ENCODE peak calls at places on chromosomes 2 and 18, in eight cellular contexts. O is GM23338, W is HCT116, P is endothelial cell of umbilical vein, G is transverse colon, R is stomach, B is Panc1, T is upper lobe of left lung. Y is an unnamed sample.

GRCh38 chr2:72378737-72379346 is 231.2 kb upstream of the CYP26B1 start:
- DNase-seq in T (no peak), P (no peak), W (no peak), G (no peak), O (peak), R (no peak), B (no peak), Y (no peak)

GRCh38 chr2:235639387-235639786 is 145.5 kb downstream of the AGAP1 start:
- DNase-seq in G (peak), B (no peak), P (no peak), O (no peak), T (peak), R (no peak), W (no peak), Y (no peak)

GRCh38 chr18:60070631-60071030 is 170.8 kb downstream of the PMAIP1 start:
- DNase-seq in R (no peak), G (no peak), T (no peak), W (no peak), P (no peak), O (no peak), B (no peak), Y (no peak)

GRCh38 chr2:8616084-8616419 is 65.8 kb upstream of the ID2 start:
- DNase-seq in R (no peak), T (no peak), W (no peak), G (no peak), P (no peak), B (no peak), O (no peak), Y (no peak)

GRCh38 chr2:208300847-208301618 is 35.0 kb downstream of the PIKFYVE start:
- DNase-seq in T (no peak), G (no peak), R (no peak), P (no peak), O (no peak), B (no peak), W (no peak), Y (no peak)

GRCh38 chr2:85822766-85823165 is 66.0 kb downstream of the ST3GAL5 start:
- DNase-seq in B (no peak), T (no peak), G (no peak), P (no peak), O (no peak), W (no peak), R (no peak), Y (no peak)

GRCh38 chr2:239467956-239468490 is 67.2 kb upstream of the HDAC4 start:
- DNase-seq in R (no peak), W (no peak), O (no peak), B (no peak), T (peak), G (no peak), P (no peak), Y (no peak)

GRCh38 chr18:44839239-44839666 is 158.6 kb downstream of the SETBP1 start:
- DNase-seq in T (peak), R (peak), O (peak), B (no peak), W (no peak), G (peak), P (peak), Y (no peak)

GRCh38 chr2:239369631-239370161 is 31.1 kb downstream of the HDAC4 start:
- DNase-seq in B (no peak), T (peak), G (peak), R (no peak), O (no peak), P (no peak), W (no peak), Y (peak)

GRCh38 chr2:88018969-88019368 is 2.6 kb upstream of the RNU2-63P start:
- DNase-seq in T (no peak), W (no peak), G (no peak), B (no peak), O (no peak), P (no peak), R (no peak), Y (no peak)

GRCh38 chr2:204869142-204869823 is 324.0 kb downstream of the PARD3B start:
- DNase-seq in O (no peak), G (no peak), R (no peak), B (no peak), T (no peak), P (peak), W (no peak), Y (no peak)

GRCh38 chr2:50455351-50455750 is 576.6 kb downstream of the NRXN1 start:
- DNase-seq in W (no peak), B (no peak), R (no peak), T (no peak), O (no peak), G (no peak), P (no peak), Y (no peak)

GRCh38 chr2:145015561-145015960 is 495.6 kb upstream of the ZEB2 start:
- DNase-seq in T (no peak), O (no peak), R (no peak), G (no peak), B (no peak), W (no peak), P (no peak), Y (no peak)

GRCh38 chr2:218024871-218025270 is 22.1 kb upstream of the TNS1 start:
- DNase-seq in P (no peak), T (peak), O (no peak), G (no peak), B (no peak), R (peak), W (no peak), Y (no peak)

GRCh38 chr2:177400337-177400923 is 7.9 kb downstream of the AGPS start:
- DNase-seq in P (no peak), G (no peak), B (no peak), W (no peak), T (no peak), O (no peak), R (no peak), Y (no peak)

GRCh38 chr2:239692348-239692747 is 291.5 kb upstream of the HDAC4 start:
- DNase-seq in W (no peak), R (no peak), B (no peak), O (no peak), P (no peak), T (no peak), G (no peak), Y (no peak)

GRCh38 chr18:36769611-36770314 is 59.0 kb downstream of the TPGS2 start:
- DNase-seq in W (peak), R (no peak), G (no peak), B (no peak), O (peak), T (no peak), P (no peak), Y (no peak)

GRCh38 chr18:48951448-48952286 is 902 bp upstream of the SMAD7 start:
- DNase-seq in O (peak), W (no peak), B (no peak), P (peak), R (peak), T (peak), G (peak), Y (peak)

GRCh38 chr2:16281451-16282330 is 341.3 kb downstream of the MYCN start:
- DNase-seq in W (peak), R (peak), P (no peak), T (no peak), O (peak), B (no peak), G (no peak), Y (no peak)

GRCh38 chr2:74462054-74462785 is 3.0 kb downstream of the MOGS start:
- DNase-seq in W (no peak), O (no peak), P (no peak), R (no peak), B (no peak), T (no peak), G (no peak), Y (no peak)

GRCh38 chr2:223078482-223078881 is 26.5 kb downstream of the KCNE4 start:
- DNase-seq in G (no peak), R (no peak), O (no peak), P (no peak), T (no peak), W (no peak), B (no peak), Y (no peak)

GRCh38 chr2:217085543-217085942 is 225.7 kb upstream of the TNP1 start:
- DNase-seq in B (no peak), W (no peak), O (no peak), P (no peak), T (no peak), R (no peak), G (no peak), Y (no peak)

DNA sequence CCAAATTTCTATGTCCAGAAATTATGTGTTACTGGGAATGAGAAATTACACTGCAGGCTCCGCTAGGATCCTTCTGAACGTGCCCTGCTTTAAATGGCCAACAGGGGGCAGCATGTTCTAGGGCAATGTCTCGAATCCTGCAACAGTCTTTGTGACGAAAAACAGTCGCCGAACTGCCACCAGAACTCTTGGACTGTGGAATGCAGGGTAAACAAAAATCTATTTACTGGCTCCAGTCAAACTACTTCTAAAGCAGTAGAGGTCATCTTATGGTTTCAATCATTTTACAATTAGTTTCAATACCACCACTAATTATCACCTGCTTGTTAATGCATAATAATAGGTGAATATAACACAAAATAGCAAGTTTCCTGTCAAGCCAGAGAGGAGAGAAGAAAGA is 9.8 kb upstream of the ZNF397 start:
- DNase-seq in O (peak), G (peak), W (peak), P (peak), B (peak), T (peak), R (peak), Y (peak)
- H3K4me3 ChIP-seq in O (no peak), G (no peak), W (peak), P (no peak), B (peak), T (peak), R (no peak), Y (no peak)

DNA sequence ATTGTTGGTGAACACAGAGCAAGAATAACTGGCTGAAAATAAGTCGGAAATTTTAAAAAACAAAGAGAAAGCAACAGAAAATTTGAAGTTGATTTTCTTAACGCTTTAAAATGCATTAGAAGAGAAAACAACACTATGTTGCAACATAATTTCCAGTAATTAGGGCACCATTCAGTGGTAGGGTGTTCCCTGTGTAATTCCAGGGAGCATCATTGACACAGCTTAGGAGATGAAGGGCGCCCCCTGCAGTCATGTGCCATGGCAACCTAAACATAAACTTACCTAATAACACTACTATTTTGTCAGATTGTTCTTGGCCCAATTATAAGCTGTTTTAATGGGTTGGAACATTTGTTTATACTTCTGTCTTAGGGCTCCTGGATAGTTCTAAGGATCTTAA is 99.6 kb downstream of the DTNA start:
- DNase-seq in T (no peak), W (peak), G (peak), P (peak), R (no peak), B (peak), O (peak), Y (no peak)
- TF ChIP-seq CTCF in T (no peak), W (peak), G (peak), P (peak), R (no peak), B (peak), O (peak), Y (no peak)

GRCh38 chr2:64749446-64749845 is 95.7 kb upstream of the SERTAD2 start:
- DNase-seq in O (no peak), R (no peak), T (no peak), P (peak), G (no peak), W (no peak), B (no peak), Y (no peak)

GRCh38 chr2:64753384-64753783 is 99.7 kb upstream of the SERTAD2 start:
- DNase-seq in T (no peak), G (no peak), P (no peak), B (no peak), R (no peak), O (no peak), W (no peak), Y (no peak)

GRCh38 chr2:64750817-64751285 is 97.1 kb upstream of the SERTAD2 start:
- DNase-seq in B (peak), R (peak), G (peak), W (peak), P (peak), O (peak), T (peak), Y (peak)

GRCh38 chr2:64750001-64750816 is 96.5 kb upstream of the SERTAD2 start:
- DNase-seq in P (peak), W (no peak), T (peak), B (no peak), O (peak), G (peak), R (peak), Y (peak)

DNA sequence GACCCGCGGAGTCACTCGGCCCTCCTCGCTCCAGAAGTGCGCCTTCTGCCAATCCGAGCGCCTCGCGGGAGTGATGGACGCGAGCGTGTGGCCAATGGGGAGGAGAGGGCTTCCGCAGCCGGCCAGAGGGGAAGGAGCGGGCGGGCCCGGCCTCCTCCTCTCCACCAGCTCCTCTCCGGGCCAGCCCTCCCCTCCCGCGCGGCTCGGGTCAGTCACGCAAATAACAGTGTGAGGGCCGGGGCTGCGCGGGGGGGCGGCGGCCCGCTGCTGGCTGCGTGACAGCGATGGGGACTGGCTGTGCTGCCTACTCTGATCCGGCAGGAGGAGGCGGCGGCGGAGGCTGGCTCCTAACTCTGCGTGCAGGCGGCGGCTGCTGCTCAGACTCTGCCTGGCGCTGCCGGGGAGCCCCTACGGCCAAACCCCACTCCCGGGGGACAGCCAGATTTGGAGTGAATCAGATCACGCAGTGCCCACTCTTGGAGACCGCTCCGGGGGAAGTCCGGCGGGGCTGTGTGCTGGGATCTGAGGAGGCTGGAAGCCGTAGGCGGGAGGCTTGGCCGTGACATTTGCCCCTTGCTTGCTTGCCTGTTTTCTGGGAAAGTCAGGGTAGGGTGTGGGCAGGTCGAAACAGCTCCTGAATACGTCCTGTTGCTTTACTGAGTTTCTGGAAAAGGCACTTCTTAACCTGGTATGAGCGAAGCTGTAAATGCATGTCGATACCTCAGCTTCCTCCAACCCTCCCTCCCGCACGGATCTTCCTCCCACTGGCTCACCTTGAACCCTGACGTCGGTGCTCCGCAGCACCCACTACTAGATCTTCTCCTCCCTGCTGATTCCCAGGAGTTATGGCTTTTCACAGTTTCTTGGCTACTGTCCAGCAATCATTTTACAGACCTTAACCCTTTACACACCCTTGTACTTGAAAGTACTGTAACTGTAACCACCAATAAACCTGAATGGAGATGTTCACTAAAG is 97.9 kb upstream of the SERTAD2 start:
- DNase-seq in P (no peak), G (peak), B (no peak), W (peak), T (peak), O (peak), R (peak), Y (no peak)
- TF ChIP-seq POLR2AphosphoS5 in P (peak), G (peak), B (no peak), W (peak), T (peak), O (no peak), R (peak), Y (peak)

GRCh38 chr18:57436193-57436964 is 1.2 kb downstream of the ONECUT2 start:
- DNase-seq in T (no peak), P (no peak), B (no peak), G (no peak), W (no peak), R (no peak), O (peak), Y (no peak)
- H3K4me3 ChIP-seq in T (no peak), P (no peak), B (peak), G (no peak), W (no peak), R (peak), O (peak), Y (no peak)

GRCh38 chr18:75130591-75131274 is 78.2 kb downstream of the PTGR3 start:
- DNase-seq in B (no peak), O (no peak), G (no peak), T (no peak), R (no peak), W (no peak), P (no peak), Y (no peak)
- TF ChIP-seq CTCF in B (no peak), O (no peak), G (no peak), T (no peak), R (no peak), W (no peak), P (no peak), Y (no peak)

DNA sequence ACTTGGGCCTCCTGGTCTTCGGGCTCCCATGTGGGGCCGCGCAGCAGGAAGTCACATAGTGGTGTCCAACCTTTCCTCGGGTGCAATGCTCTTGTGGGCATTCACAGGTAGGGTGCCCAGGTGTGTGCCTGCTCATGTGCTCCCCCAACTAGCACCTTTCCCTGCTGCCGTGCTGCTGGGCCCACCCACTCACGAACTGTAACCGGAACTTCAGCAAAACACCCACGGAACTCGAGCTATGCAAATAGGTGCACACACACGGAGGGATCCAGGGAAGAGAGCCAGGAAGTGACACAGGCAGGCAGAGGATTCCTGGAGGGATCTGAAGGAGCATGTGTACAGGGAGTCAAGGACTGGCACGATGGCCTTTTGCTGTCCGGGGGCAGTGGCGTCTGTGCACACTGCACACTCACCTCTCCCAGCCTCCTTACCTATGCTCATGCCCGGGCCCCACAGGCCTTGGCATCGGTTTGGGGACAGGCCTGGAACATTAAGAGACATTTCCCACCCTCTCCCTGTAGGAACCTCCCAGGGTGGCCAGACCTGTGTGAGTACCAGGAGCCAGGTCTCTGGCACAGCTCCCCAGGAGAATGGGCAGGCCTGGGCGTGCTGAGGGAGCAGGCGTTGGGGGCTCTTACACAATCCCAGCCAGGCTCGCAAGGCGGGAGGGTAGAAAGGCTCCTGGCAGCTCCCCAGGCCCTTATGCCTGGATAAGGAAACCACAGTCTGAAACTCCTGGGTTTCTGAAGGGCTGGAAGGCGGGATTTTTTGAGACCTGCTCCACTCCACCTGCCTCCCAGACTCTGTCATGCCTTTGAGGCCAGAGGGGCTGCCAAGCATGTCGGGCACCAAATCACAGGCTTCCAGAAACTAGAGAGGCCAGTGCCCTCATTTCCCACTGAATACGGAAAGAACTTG is 6.6 kb upstream of the PTMA start:
- DNase-seq in R (peak), O (no peak), B (no peak), T (peak), W (no peak), P (no peak), G (no peak), Y (no peak)
- TF ChIP-seq POLR2AphosphoS5 in R (no peak), O (no peak), B (no peak), T (no peak), W (peak), P (no peak), G (no peak), Y (peak)

GRCh38 chr2:166882851-166883250 is 5.4 kb upstream of the XIRP2 start:
- DNase-seq in G (no peak), P (no peak), W (no peak), R (no peak), B (no peak), T (no peak), O (no peak), Y (no peak)
- H3K4me3 ChIP-seq in G (no peak), P (no peak), W (no peak), R (no peak), B (no peak), T (no peak), O (no peak), Y (no peak)

GRCh38 chr2:37287966-37288365 is 36.7 kb downstream of the PRKD3 start:
- DNase-seq in O (peak), W (no peak), P (no peak), R (no peak), B (no peak), G (no peak), T (peak), Y (no peak)
- TF ChIP-seq CTCF in O (peak), W (peak), P (no peak), R (no peak), B (peak), G (no peak), T (no peak), Y (no peak)

GRCh38 chr2:18251486-18251885 is 309.0 kb downstream of the RDH14 start:
- DNase-seq in P (no peak), R (no peak), O (no peak), G (no peak), B (no peak), T (no peak), W (no peak), Y (no peak)

DNA sequence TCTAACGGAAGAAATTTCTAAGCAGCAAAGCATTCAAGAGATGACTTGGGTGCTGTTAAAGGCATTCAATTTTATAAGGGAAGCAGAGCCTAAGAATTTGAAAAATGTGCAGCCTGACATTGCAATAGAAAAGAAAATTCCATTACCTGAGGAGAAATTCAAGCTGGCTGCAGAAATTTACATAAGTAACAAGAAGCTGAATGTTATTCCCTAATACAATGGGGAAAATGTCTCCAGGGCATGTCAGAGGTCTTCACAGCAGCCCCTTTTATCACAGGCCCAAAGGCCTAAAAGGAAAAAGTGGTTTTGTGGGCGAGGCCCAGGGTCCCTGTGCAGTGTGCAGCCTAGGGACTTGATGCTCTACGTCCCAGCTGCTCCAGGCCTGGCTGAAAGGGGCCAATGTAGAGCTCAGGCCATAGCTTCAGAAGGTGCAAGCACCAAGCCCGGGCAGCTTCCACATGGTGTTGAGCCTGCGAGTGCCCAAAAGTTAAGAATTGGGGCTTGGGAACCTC is 306.7 kb downstream of the RDH14 start:
- DNase-seq in R (no peak), O (peak), W (no peak), T (no peak), G (no peak), P (no peak), B (no peak), Y (no peak)
- TF ChIP-seq POLR2AphosphoS5 in R (no peak), O (no peak), W (no peak), T (no peak), G (no peak), P (no peak), B (no peak), Y (no peak)

Y was measured in breast epithelium.